ENCODE peak calls at places on chromosome 9, in seven cellular contexts. One of them, this sample, is unnamed.

GRCh38 chr9:116466289-116467012 is 220.7 kb upstream of the TRIM32 start:
- DNase-seq in activated T-helper 1 cell treated with Interleukin-2 at 50 U/mL for 16 hours: no peak
- DNase-seq in MCF 10A: no peak
- DNase-seq in astrocyte of the spinal cord: no peak
- DNase-seq in mucosa of descending colon: no peak
- DNase-seq in hypothalamus: no peak
- DNase-seq in GM23338: no peak
- DNase-seq in this sample: no peak

GRCh38 chr9:90261698-90262097 is 380.9 kb downstream of the DIRAS2 start:
- DNase-seq in activated T-helper 1 cell treated with Interleukin-2 at 50 U/mL for 16 hours: no peak
- DNase-seq in MCF 10A: no peak
- DNase-seq in astrocyte of the spinal cord: no peak
- DNase-seq in mucosa of descending colon: no peak
- DNase-seq in hypothalamus: no peak
- DNase-seq in GM23338: no peak
- DNase-seq in this sample: no peak

GRCh38 chr9:86983260-86984255 is 36.3 kb upstream of the GAS1 start:
- DNase-seq in activated T-helper 1 cell treated with Interleukin-2 at 50 U/mL for 16 hours: no peak
- DNase-seq in MCF 10A: peak; percentile 97
- DNase-seq in astrocyte of the spinal cord: peak; percentile 90
- DNase-seq in mucosa of descending colon: no peak
- DNase-seq in hypothalamus: no peak
- DNase-seq in GM23338: no peak
- DNase-seq in this sample: peak; percentile 91

GRCh38 chr9:69918317-69918716 is 97.7 kb downstream of the CFAP95 start:
- DNase-seq in activated T-helper 1 cell treated with Interleukin-2 at 50 U/mL for 16 hours: no peak
- DNase-seq in MCF 10A: no peak
- DNase-seq in astrocyte of the spinal cord: no peak
- DNase-seq in mucosa of descending colon: peak; percentile 3
- DNase-seq in hypothalamus: no peak
- DNase-seq in GM23338: no peak
- DNase-seq in this sample: no peak

GRCh38 chr9:137077758-137078693 is 709 bp downstream of the UAP1L1 start:
- DNase-seq in activated T-helper 1 cell treated with Interleukin-2 at 50 U/mL for 16 hours: no peak
- DNase-seq in MCF 10A: no peak
- DNase-seq in astrocyte of the spinal cord: no peak
- DNase-seq in mucosa of descending colon: peak; percentile 66
- DNase-seq in hypothalamus: no peak
- DNase-seq in GM23338: no peak
- DNase-seq in this sample: no peak

GRCh38 chr9:33148367-33149019 is 18.6 kb downstream of the B4GALT1 start:
- DNase-seq in activated T-helper 1 cell treated with Interleukin-2 at 50 U/mL for 16 hours: no peak
- DNase-seq in MCF 10A: no peak
- DNase-seq in astrocyte of the spinal cord: no peak
- DNase-seq in mucosa of descending colon: no peak
- DNase-seq in hypothalamus: no peak
- DNase-seq in GM23338: no peak
- DNase-seq in this sample: no peak

GRCh38 chr9:131402073-131402472 is 8.2 kb downstream of the PRRC2B start:
- DNase-seq in activated T-helper 1 cell treated with Interleukin-2 at 50 U/mL for 16 hours: no peak
- DNase-seq in MCF 10A: peak; percentile 60
- DNase-seq in astrocyte of the spinal cord: peak; percentile 73
- DNase-seq in mucosa of descending colon: no peak
- DNase-seq in hypothalamus: no peak
- DNase-seq in GM23338: no peak
- DNase-seq in this sample: no peak

GRCh38 chr9:8733096-8733954 is 933.7 kb upstream of the DMAC1 start:
- DNase-seq in activated T-helper 1 cell treated with Interleukin-2 at 50 U/mL for 16 hours: no peak
- DNase-seq in MCF 10A: no peak
- DNase-seq in astrocyte of the spinal cord: peak; percentile 64
- DNase-seq in mucosa of descending colon: peak; percentile 6
- DNase-seq in hypothalamus: peak; percentile 24
- DNase-seq in GM23338: peak; percentile 30
- DNase-seq in this sample: no peak

GRCh38 chr9:125536184-125537152 is 170.5 kb downstream of the MAPKAP1 start:
- DNase-seq in activated T-helper 1 cell treated with Interleukin-2 at 50 U/mL for 16 hours: no peak
- DNase-seq in MCF 10A: peak; percentile 65
- DNase-seq in astrocyte of the spinal cord: no peak
- DNase-seq in mucosa of descending colon: no peak
- DNase-seq in hypothalamus: no peak
- DNase-seq in GM23338: no peak
- DNase-seq in this sample: peak; percentile 70

GRCh38 chr9:88710449-88710848 is 175.5 kb downstream of the NXNL2 start:
- DNase-seq in activated T-helper 1 cell treated with Interleukin-2 at 50 U/mL for 16 hours: no peak
- DNase-seq in MCF 10A: no peak
- DNase-seq in astrocyte of the spinal cord: no peak
- DNase-seq in mucosa of descending colon: no peak
- DNase-seq in hypothalamus: no peak
- DNase-seq in GM23338: no peak
- DNase-seq in this sample: no peak

GRCh38 chr9:78626971-78627370 is 330.0 kb downstream of the PSAT1 start:
- DNase-seq in activated T-helper 1 cell treated with Interleukin-2 at 50 U/mL for 16 hours: no peak
- DNase-seq in MCF 10A: no peak
- DNase-seq in astrocyte of the spinal cord: no peak
- DNase-seq in mucosa of descending colon: no peak
- DNase-seq in hypothalamus: no peak
- DNase-seq in GM23338: no peak
- DNase-seq in this sample: no peak

GRCh38 chr9:124180557-124180956 is 77.2 kb upstream of the NEK6 start:
- DNase-seq in activated T-helper 1 cell treated with Interleukin-2 at 50 U/mL for 16 hours: no peak
- DNase-seq in MCF 10A: peak; percentile 60
- DNase-seq in astrocyte of the spinal cord: no peak
- DNase-seq in mucosa of descending colon: peak; percentile 47
- DNase-seq in hypothalamus: no peak
- DNase-seq in GM23338: no peak
- DNase-seq in this sample: no peak